ENCODE peak calls at places on chromosomes 6 and 20, in ten cellular contexts. One of them, this sample, is unnamed.

GRCh38 chr20:17024513-17025105 is 202.2 kb upstream of the PCSK2 start:
- DNase-seq in lower leg skin: no peak
- DNase-seq in H54: peak; percentile 5
- DNase-seq in heart left ventricle: no peak
- DNase-seq in stomach: no peak
- DNase-seq in gastrocnemius medialis: no peak
- DNase-seq in testis: no peak
- DNase-seq in HCT116: peak; percentile 42
- DNase-seq in ovary: no peak
- DNase-seq in uterus: no peak
- DNase-seq in this sample: no peak

GRCh38 chr6:14721103-14721758 is 524.6 kb upstream of the JARID2 start:
- DNase-seq in H54: no peak
- DNase-seq in stomach: no peak
- DNase-seq in uterus: no peak
- DNase-seq in testis: no peak
- DNase-seq in ovary: no peak
- DNase-seq in HCT116: no peak
- DNase-seq in heart left ventricle: no peak
- DNase-seq in gastrocnemius medialis: no peak
- DNase-seq in lower leg skin: no peak
- DNase-seq in this sample: peak; percentile 35

GRCh38 chr6:123171341-123171740 is 175.3 kb downstream of the CLVS2 start:
- DNase-seq in HCT116: no peak
- DNase-seq in testis: no peak
- DNase-seq in uterus: no peak
- DNase-seq in stomach: no peak
- DNase-seq in lower leg skin: no peak
- DNase-seq in gastrocnemius medialis: no peak
- DNase-seq in ovary: no peak
- DNase-seq in H54: no peak
- DNase-seq in heart left ventricle: no peak
- DNase-seq in this sample: no peak

GRCh38 chr6:89140347-89141159 is 5.3 kb upstream of the PM20D2 start:
- DNase-seq in testis: no peak
- DNase-seq in H54: no peak
- DNase-seq in heart left ventricle: no peak
- DNase-seq in HCT116: no peak
- DNase-seq in stomach: peak; percentile 36
- DNase-seq in ovary: no peak
- DNase-seq in lower leg skin: no peak
- DNase-seq in gastrocnemius medialis: no peak
- DNase-seq in uterus: no peak
- DNase-seq in this sample: no peak

GRCh38 chr20:32510120-32510600 is 75.0 kb downstream of the NOL4L start:
- DNase-seq in uterus: no peak
- DNase-seq in stomach: no peak
- DNase-seq in ovary: no peak
- DNase-seq in HCT116: no peak
- DNase-seq in heart left ventricle: no peak
- DNase-seq in H54: no peak
- DNase-seq in testis: no peak
- DNase-seq in gastrocnemius medialis: no peak
- DNase-seq in lower leg skin: no peak
- DNase-seq in this sample: no peak

GRCh38 chr6:114108119-114109002 is 137.4 kb upstream of the HDAC2 start:
- DNase-seq in uterus: peak; percentile 20
- DNase-seq in HCT116: peak; percentile 64
- DNase-seq in gastrocnemius medialis: peak; percentile 19
- DNase-seq in testis: peak; percentile 89
- DNase-seq in H54: peak; percentile 23
- DNase-seq in stomach: peak; percentile 69
- DNase-seq in heart left ventricle: peak; percentile 54
- DNase-seq in lower leg skin: peak; percentile 85
- DNase-seq in ovary: peak; percentile 13
- DNase-seq in this sample: peak; percentile 55

GRCh38 chr20:36792422-36792821 is 18.9 kb upstream of the DSN1 start:
- DNase-seq in testis: no peak
- DNase-seq in stomach: peak; percentile 53
- DNase-seq in lower leg skin: no peak
- DNase-seq in heart left ventricle: peak; percentile 64
- DNase-seq in HCT116: peak; percentile 57
- DNase-seq in gastrocnemius medialis: no peak
- DNase-seq in uterus: peak; percentile 42
- DNase-seq in H54: peak; percentile 78
- DNase-seq in ovary: no peak
- DNase-seq in this sample: peak; percentile 47

GRCh38 chr6:16354692-16355091 is 116.3 kb downstream of the GMPR start:
- DNase-seq in heart left ventricle: no peak
- DNase-seq in ovary: no peak
- DNase-seq in uterus: no peak
- DNase-seq in lower leg skin: no peak
- DNase-seq in gastrocnemius medialis: no peak
- DNase-seq in stomach: no peak
- DNase-seq in HCT116: no peak
- DNase-seq in H54: no peak
- DNase-seq in testis: no peak
- DNase-seq in this sample: no peak

GRCh38 chr6:23414204-23414501 is 711.9 kb upstream of the NRSN1 start:
- DNase-seq in gastrocnemius medialis: no peak
- DNase-seq in uterus: no peak
- DNase-seq in lower leg skin: no peak
- DNase-seq in ovary: no peak
- DNase-seq in heart left ventricle: no peak
- DNase-seq in H54: no peak
- DNase-seq in HCT116: no peak
- DNase-seq in stomach: no peak
- DNase-seq in testis: no peak
- DNase-seq in this sample: no peak

GRCh38 chr6:170165085-170165484 is 125.8 kb downstream of the DLL1 start:
- DNase-seq in lower leg skin: no peak
- DNase-seq in H54: no peak
- DNase-seq in testis: no peak
- DNase-seq in ovary: no peak
- DNase-seq in stomach: no peak
- DNase-seq in uterus: peak; percentile 66
- DNase-seq in heart left ventricle: peak; percentile 79
- DNase-seq in HCT116: no peak
- DNase-seq in gastrocnemius medialis: no peak
- DNase-seq in this sample: no peak

GRCh38 chr6:168734523-168734922 is 293.5 kb downstream of the SMOC2 start:
- DNase-seq in HCT116: no peak
- DNase-seq in ovary: no peak
- DNase-seq in gastrocnemius medialis: no peak
- DNase-seq in testis: no peak
- DNase-seq in uterus: no peak
- DNase-seq in H54: no peak
- DNase-seq in lower leg skin: no peak
- DNase-seq in stomach: no peak
- DNase-seq in heart left ventricle: no peak
- DNase-seq in this sample: no peak

GRCh38 chr6:40968620-40969145 is 70.3 kb downstream of the UNC5CL start:
- DNase-seq in gastrocnemius medialis: peak; percentile 19
- DNase-seq in uterus: no peak
- DNase-seq in heart left ventricle: no peak
- DNase-seq in H54: no peak
- DNase-seq in HCT116: no peak
- DNase-seq in lower leg skin: no peak
- DNase-seq in testis: no peak
- DNase-seq in stomach: no peak
- DNase-seq in ovary: no peak
- DNase-seq in this sample: no peak
- TF ChIP-seq POLR2A in gastrocnemius medialis: no peak
- TF ChIP-seq POLR2A in uterus: no peak
- TF ChIP-seq POLR2A in heart left ventricle: no peak
- TF ChIP-seq POLR2A in H54: no peak
- TF ChIP-seq POLR2A in HCT116: no peak
- TF ChIP-seq POLR2A in lower leg skin: no peak
- TF ChIP-seq POLR2A in testis: no peak
- TF ChIP-seq POLR2A in stomach: no peak
- TF ChIP-seq POLR2A in ovary: no peak
- TF ChIP-seq POLR2A in this sample: no peak

DNA sequence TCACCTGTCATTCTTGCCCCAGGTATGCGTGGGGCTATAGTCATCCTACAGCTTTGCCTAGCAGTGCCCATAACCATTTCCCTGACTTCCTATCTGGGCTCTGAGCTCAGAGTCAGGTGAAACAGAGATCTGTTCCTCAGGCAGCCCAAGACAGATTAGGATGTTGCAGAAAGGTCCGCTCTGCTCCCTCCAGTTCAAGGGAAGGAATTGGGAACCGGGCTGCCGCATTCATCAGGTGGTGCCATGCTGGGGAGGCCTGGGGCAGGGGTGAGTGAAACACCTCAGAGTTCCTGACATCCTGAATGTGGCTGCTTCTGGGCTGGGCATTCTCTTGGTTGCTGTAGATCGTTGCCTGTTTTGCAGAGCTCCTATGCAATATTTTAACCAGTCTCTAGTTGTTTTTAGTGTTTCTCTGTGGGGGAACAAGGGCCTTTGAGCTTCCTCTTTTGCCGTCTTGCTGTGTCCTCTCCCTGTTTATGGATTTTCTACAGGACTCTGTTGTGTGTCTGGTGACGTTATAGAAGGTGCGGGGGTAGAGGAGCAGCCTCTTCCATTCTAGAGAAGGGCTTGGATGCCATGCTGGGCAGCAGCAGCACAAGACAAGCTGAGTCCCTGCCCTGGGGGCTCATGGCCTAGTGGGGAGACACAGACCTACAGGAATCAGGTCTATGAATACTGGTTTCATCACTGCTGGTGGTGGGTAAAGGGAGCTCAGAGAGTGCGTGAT is 9.2 kb downstream of the ENTPD6 start:
- DNase-seq in HCT116: no peak
- DNase-seq in uterus: no peak
- DNase-seq in testis: no peak
- DNase-seq in gastrocnemius medialis: no peak
- DNase-seq in H54: no peak
- DNase-seq in ovary: no peak
- DNase-seq in heart left ventricle: no peak
- DNase-seq in stomach: no peak
- DNase-seq in lower leg skin: peak; percentile 75
- DNase-seq in this sample: no peak
- TF ChIP-seq POLR2A in HCT116: no peak
- TF ChIP-seq POLR2A in uterus: no peak
- TF ChIP-seq POLR2A in testis: no peak
- TF ChIP-seq POLR2A in gastrocnemius medialis: no peak
- TF ChIP-seq POLR2A in H54: no peak
- TF ChIP-seq POLR2A in ovary: no peak
- TF ChIP-seq POLR2A in heart left ventricle: no peak
- TF ChIP-seq POLR2A in stomach: no peak
- TF ChIP-seq POLR2A in lower leg skin: no peak
- TF ChIP-seq POLR2A in this sample: no peak

DNA sequence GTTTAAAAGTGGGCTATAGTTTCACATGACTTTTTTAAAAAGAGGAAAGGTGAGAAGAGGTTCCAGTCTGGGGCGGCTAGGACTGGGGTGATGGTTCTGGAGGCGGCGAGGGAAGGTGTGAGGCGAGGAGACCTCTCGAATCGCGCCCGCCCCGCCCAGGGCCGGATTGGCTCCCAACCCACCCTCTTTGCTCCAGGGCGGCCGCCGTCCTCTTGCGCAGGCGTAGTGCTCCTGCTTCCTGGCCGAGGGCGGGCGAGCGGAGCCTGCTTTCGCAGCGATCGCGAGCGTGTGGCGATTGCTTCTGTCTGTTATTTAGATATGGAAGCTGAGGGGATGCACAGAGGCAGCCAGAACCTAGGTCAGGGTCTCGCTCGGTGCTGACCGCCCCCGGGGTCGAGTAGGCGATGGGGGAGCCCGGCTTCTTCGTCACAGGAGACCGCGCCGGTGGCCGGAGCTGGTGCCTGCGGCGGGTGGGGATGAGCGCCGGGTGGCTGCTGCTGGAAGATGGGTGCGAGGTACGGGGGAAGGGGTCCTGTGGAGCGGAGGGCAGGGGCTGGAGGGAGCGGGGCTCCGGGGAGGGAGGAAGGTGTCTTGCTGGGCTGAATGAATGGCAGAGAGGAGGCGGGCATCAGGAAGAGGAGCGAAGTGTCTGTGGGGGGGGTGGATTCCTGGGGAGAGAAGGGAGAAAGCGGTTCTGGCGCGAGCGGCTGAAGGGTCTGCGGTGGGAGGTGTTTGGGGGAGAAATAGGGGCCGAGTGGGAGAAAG is at the start of gene RNF8:
- DNase-seq in heart left ventricle: peak; percentile 94
- DNase-seq in stomach: peak; percentile 94
- DNase-seq in testis: peak; percentile 96
- DNase-seq in H54: peak; percentile 96
- DNase-seq in uterus: peak; percentile 91
- DNase-seq in ovary: peak; percentile 92
- DNase-seq in HCT116: peak; percentile 74
- DNase-seq in lower leg skin: peak; percentile 97
- DNase-seq in gastrocnemius medialis: peak; percentile 83
- DNase-seq in this sample: peak; percentile 93
- TF ChIP-seq POLR2A in heart left ventricle: peak; percentile 67
- TF ChIP-seq POLR2A in stomach: no peak
- TF ChIP-seq POLR2A in testis: no peak
- TF ChIP-seq POLR2A in H54: peak; percentile 86
- TF ChIP-seq POLR2A in uterus: peak; percentile 59
- TF ChIP-seq POLR2A in ovary: no peak
- TF ChIP-seq POLR2A in HCT116: peak; percentile 68
- TF ChIP-seq POLR2A in lower leg skin: no peak
- TF ChIP-seq POLR2A in gastrocnemius medialis: no peak
- TF ChIP-seq POLR2A in this sample: peak; percentile 61

GRCh38 chr20:49704932-49705336 is 8.7 kb downstream of the B4GALT5 start:
- DNase-seq in H54: no peak
- DNase-seq in stomach: no peak
- DNase-seq in ovary: no peak
- DNase-seq in uterus: no peak
- DNase-seq in gastrocnemius medialis: no peak
- DNase-seq in heart left ventricle: no peak
- DNase-seq in testis: no peak
- DNase-seq in lower leg skin: no peak
- DNase-seq in HCT116: no peak
- DNase-seq in this sample: no peak
- TF ChIP-seq POLR2A in H54: no peak
- TF ChIP-seq POLR2A in stomach: no peak
- TF ChIP-seq POLR2A in ovary: no peak
- TF ChIP-seq POLR2A in uterus: no peak
- TF ChIP-seq POLR2A in gastrocnemius medialis: no peak
- TF ChIP-seq POLR2A in heart left ventricle: no peak
- TF ChIP-seq POLR2A in testis: no peak
- TF ChIP-seq POLR2A in lower leg skin: no peak
- TF ChIP-seq POLR2A in HCT116: no peak
- TF ChIP-seq POLR2A in this sample: no peak

GRCh38 chr6:101738481-101738880 is 345.0 kb downstream of the GRIK2 start:
- DNase-seq in uterus: no peak
- DNase-seq in gastrocnemius medialis: no peak
- DNase-seq in heart left ventricle: no peak
- DNase-seq in ovary: no peak
- DNase-seq in stomach: no peak
- DNase-seq in testis: no peak
- DNase-seq in H54: no peak
- DNase-seq in HCT116: no peak
- DNase-seq in lower leg skin: no peak
- DNase-seq in this sample: no peak
- TF ChIP-seq POLR2A in uterus: no peak
- TF ChIP-seq POLR2A in gastrocnemius medialis: no peak
- TF ChIP-seq POLR2A in heart left ventricle: no peak
- TF ChIP-seq POLR2A in ovary: no peak
- TF ChIP-seq POLR2A in stomach: no peak
- TF ChIP-seq POLR2A in testis: no peak
- TF ChIP-seq POLR2A in H54: no peak
- TF ChIP-seq POLR2A in HCT116: no peak
- TF ChIP-seq POLR2A in lower leg skin: no peak
- TF ChIP-seq POLR2A in this sample: no peak

This sample was measured in erythroblast.